ENCODE peak calls at places on chromosomes 7 and 10, in ten cellular contexts. K, H, T, S, A, U, M, F, N and V are unnamed samples.

GRCh38 chr7:155996718-155997059 is 184.4 kb upstream of the SHH start:
- DNase-seq in F (no peak), N (no peak), U (no peak), S (no peak), H (no peak), T (no peak), K (no peak), M (no peak), A (no peak), V (no peak)

GRCh38 chr10:117374506-117375359 is 507 bp downstream of the PDZD8 start:
- DNase-seq in K (peak; percentile 50), M (peak; percentile 47), H (peak; percentile 37), N (no peak), T (peak; percentile 68), A (peak; percentile 5), F (peak; percentile 41), S (peak; percentile 17), U (peak; percentile 52), V (peak; percentile 20)

GRCh38 chr7:149662591-149663095 is 110.7 kb downstream of the ZNF467 start:
- DNase-seq in U (peak; percentile 57), T (peak; percentile 53), S (peak; percentile 68), H (peak; percentile 47), M (peak; percentile 49), K (no peak), A (peak; percentile 47), N (peak; percentile 49), F (peak; percentile 91), V (peak; percentile 74)

GRCh38 chr7:52656098-52656497 is 379.3 kb upstream of the POM121L12 start:
- DNase-seq in A (no peak), S (no peak), F (no peak), U (no peak), K (no peak), M (no peak), T (no peak), H (no peak), N (no peak), V (no peak)

GRCh38 chr10:29157321-29157720 is 131.5 kb upstream of the LYZL1 start:
- DNase-seq in T (no peak), U (no peak), F (no peak), K (no peak), A (no peak), S (no peak), H (no peak), M (no peak), N (no peak), V (peak; percentile 80)

GRCh38 chr7:44693641-44694313 is 54.9 kb upstream of the ZMIZ2 start:
- DNase-seq in N (peak; percentile 78), T (no peak), A (no peak), H (no peak), S (peak; percentile 93), M (peak; percentile 85), K (peak; percentile 75), F (no peak), U (no peak), V (no peak)

GRCh38 chr7:142560166-142560565 is 189.1 kb upstream of the PRSS1 start:
- DNase-seq in A (no peak), F (no peak), T (no peak), H (no peak), U (no peak), K (peak; percentile 34), M (no peak), S (no peak), N (no peak), V (no peak)

GRCh38 chr10:35135861-35136260 is 9.2 kb downstream of the CREM start:
- DNase-seq in N (peak; percentile 16), M (peak; percentile 30), S (no peak), H (no peak), U (no peak), F (no peak), A (no peak), T (no peak), K (no peak), V (no peak)

GRCh38 chr7:43294080-43294630 is 181.7 kb downstream of the HECW1 start:
- DNase-seq in A (no peak), U (no peak), K (peak; percentile 91), H (no peak), M (peak; percentile 80), S (peak; percentile 89), T (no peak), N (peak; percentile 88), F (peak; percentile 6), V (no peak)

GRCh38 chr7:28686418-28686800 is 271.7 kb downstream of the TRIL start:
- DNase-seq in A (no peak), U (no peak), N (peak; percentile 68), H (no peak), S (peak; percentile 49), T (no peak), M (peak; percentile 85), F (peak; percentile 13), K (peak; percentile 79), V (peak; percentile 70)

GRCh38 chr7:117096297-117096696 is 143.0 kb downstream of the ST7 start:
- DNase-seq in S (no peak), F (no peak), T (no peak), M (no peak), U (no peak), N (no peak), H (no peak), K (no peak), A (no peak), V (no peak)

GRCh38 chr7:105205592-105206211 is 183.0 kb downstream of the SRPK2 start:
- DNase-seq in F (no peak), T (no peak), S (no peak), U (no peak), K (no peak), M (no peak), H (no peak), A (no peak), N (no peak), V (no peak)

GRCh38 chr7:40717242-40717641 is 582.4 kb downstream of the SUGCT start:
- DNase-seq in K (peak; percentile 92), N (peak; percentile 90), T (peak; percentile 82), U (no peak), H (no peak), S (peak; percentile 66), A (no peak), F (peak; percentile 7), M (peak; percentile 93), V (no peak)

GRCh38 chr7:37977243-37977642 is 56.8 kb downstream of the EPDR1 start:
- DNase-seq in H (no peak), U (no peak), S (no peak), A (no peak), K (peak; percentile 46), T (no peak), N (peak; percentile 18), M (no peak), F (peak; percentile 12), V (no peak)

GRCh38 chr7:39228946-39229345 is 251.2 kb downstream of the POU6F2 start:
- DNase-seq in A (no peak), S (peak; percentile 70), U (no peak), F (no peak), H (no peak), M (peak; percentile 23), K (peak; percentile 98), T (no peak), N (peak; percentile 14), V (no peak)

GRCh38 chr7:24025094-24025493 is 258.9 kb upstream of the NPY start:
- DNase-seq in A (no peak), K (peak; percentile 68), S (no peak), F (no peak), N (no peak), M (peak; percentile 7), U (no peak), T (no peak), H (no peak), V (no peak)

GRCh38 chr10:22436893-22437619 is 91.8 kb downstream of the SPAG6 start:
- DNase-seq in T (peak; percentile 94), M (peak; percentile 95), S (peak; percentile 81), A (peak; percentile 81), N (peak; percentile 84), U (peak; percentile 84), H (peak; percentile 86), F (no peak), K (peak; percentile 68), V (peak; percentile 88)

GRCh38 chr10:89129850-89130396 is 77.2 kb downstream of the CH25H start:
- DNase-seq in F (no peak), M (peak; percentile 59), U (no peak), H (no peak), K (peak; percentile 94), T (peak; percentile 28), S (peak; percentile 81), N (peak; percentile 83), A (no peak), V (peak; percentile 47)

GRCh38 chr10:27252267-27253000 is 11.8 kb upstream of the ACBD5 start:
- DNase-seq in H (peak; percentile 81), U (peak; percentile 86), K (peak; percentile 43), F (peak; percentile 77), A (peak; percentile 62), N (peak; percentile 39), T (peak; percentile 79), S (peak; percentile 92), M (peak; percentile 57), V (no peak)